ENCODE peak calls at places on chromosome 21, in nine cellular contexts. T is heart right ventricle; U is HCEC 1CT; X is lower lobe of right lung; N is effector CD8-positive, alpha-beta T cell; S is psoas muscle; G is AG08395; D is RPMI8226; L is thoracic aorta. W is an unnamed sample.

GRCh38 chr21:33817663-33818433 is 97.8 kb downstream of the ATP5PO start:
- DNase-seq in S (no peak), U (no peak), L (no peak), T (no peak), D (no peak), N (no peak), G (no peak), X (no peak), W (peak; percentile 46)

GRCh38 chr21:32547018-32547417 is 38.3 kb downstream of the TCP10L start:
- DNase-seq in S (no peak), T (no peak), L (no peak), N (no peak), D (no peak), X (no peak), G (no peak), U (no peak), W (no peak)

GRCh38 chr21:44592446-44593365 is at the start of gene KRTAP10-6:
- DNase-seq in U (no peak), G (no peak), D (no peak), X (no peak), T (peak; percentile 6), L (no peak), N (no peak), S (no peak), W (no peak)

GRCh38 chr21:24197956-24198355 is 1409.3 kb downstream of the MRPL39 start:
- DNase-seq in S (no peak), L (no peak), G (no peak), X (no peak), N (no peak), T (no peak), D (no peak), U (no peak), W (no peak)

GRCh38 chr21:33036430-33037162 is 10.9 kb downstream of the OLIG2 start:
- DNase-seq in D (peak; percentile 73), S (no peak), T (no peak), G (peak; percentile 67), L (no peak), N (no peak), X (peak; percentile 60), U (peak; percentile 59), W (peak; percentile 86)

GRCh38 chr21:34822209-34822608 is 153.4 kb downstream of the CLIC6 start:
- DNase-seq in U (no peak), L (no peak), N (no peak), T (no peak), S (no peak), X (no peak), D (no peak), G (no peak), W (no peak)

GRCh38 chr21:14707265-14708020 is 161.3 kb upstream of the SAMSN1 start:
- DNase-seq in N (no peak), U (no peak), X (no peak), G (no peak), T (no peak), S (no peak), L (no peak), D (no peak), W (no peak)

GRCh38 chr21:33799378-33800090 is 116.1 kb downstream of the ATP5PO start:
- DNase-seq in U (no peak), N (no peak), D (no peak), X (no peak), G (no peak), L (no peak), T (peak; percentile 41), S (no peak), W (peak; percentile 39)

GRCh38 chr21:23639726-23640125 is 1967.6 kb downstream of the MRPL39 start:
- DNase-seq in G (no peak), T (no peak), U (no peak), L (no peak), D (no peak), X (no peak), S (no peak), N (no peak), W (no peak)

GRCh38 chr21:26405071-26405470 is 168.0 kb downstream of the CYYR1 start:
- DNase-seq in S (no peak), T (no peak), G (peak; percentile 30), U (peak; percentile 29), N (no peak), D (no peak), X (no peak), L (no peak), W (peak; percentile 12)

GRCh38 chr21:26506951-26507350 is 66.1 kb downstream of the CYYR1 start:
- DNase-seq in U (peak; percentile 30), X (no peak), D (no peak), T (no peak), G (peak; percentile 70), L (no peak), S (no peak), N (no peak), W (no peak)

GRCh38 chr21:43984905-43985689 is 27.0 kb upstream of the TRAPPC10 start:
- DNase-seq in U (no peak), X (no peak), T (no peak), G (no peak), D (no peak), L (no peak), S (no peak), N (no peak), W (no peak)

GRCh38 chr21:40795313-40795712 is 51.6 kb downstream of the DSCAM start:
- DNase-seq in N (no peak), T (no peak), U (no peak), D (no peak), G (no peak), L (no peak), X (no peak), S (no peak), W (no peak)

GRCh38 chr21:35335951-35336446 is 286.9 kb upstream of the RUNX1 start:
- DNase-seq in S (no peak), U (no peak), N (no peak), D (no peak), T (no peak), G (no peak), X (no peak), L (no peak), W (no peak)

GRCh38 chr21:41847066-41847804 is 31.9 kb downstream of the PRDM15 start:
- DNase-seq in G (peak; percentile 68), U (peak; percentile 1), D (peak; percentile 18), N (no peak), T (no peak), L (no peak), X (no peak), S (no peak), W (no peak)

GRCh38 chr21:25670726-25671125 is 31.7 kb downstream of the JAM2 start:
- DNase-seq in D (no peak), T (no peak), X (no peak), U (peak; percentile 64), L (no peak), S (no peak), N (no peak), G (peak; percentile 33), W (no peak)

GRCh38 chr21:32844653-32845443 is 73.3 kb upstream of the PAXBP1 start:
- DNase-seq in D (no peak), U (peak; percentile 62), G (peak; percentile 86), L (peak; percentile 10), N (no peak), X (no peak), S (no peak), T (no peak), W (peak; percentile 63)

GRCh38 chr21:31158789-31159581 is 120.7 kb upstream of the KRTAP19-8 start:
- DNase-seq in U (no peak), X (no peak), N (no peak), T (no peak), G (no peak), S (no peak), D (no peak), L (no peak), W (no peak)